ENCODE peak calls at places on chromosomes 16 and 17, in nine cellular contexts. C, P, M, O, Q, K, W, F and E are unnamed samples.

GRCh38 chr16:88503374-88503770 is 50.3 kb downstream of the ZFPM1 start:
- DNase-seq in W (no peak), O (no peak), F (no peak), M (no peak), P (no peak), C (no peak), Q (no peak), K (no peak), E (no peak)

GRCh38 chr16:30649725-30650368 is 913 bp upstream of the PRR14 start:
- DNase-seq in P (no peak), Q (no peak), K (no peak), C (peak), M (peak), O (no peak), F (no peak), W (no peak), E (peak)

GRCh38 chr17:10177921-10178788 is 20.3 kb downstream of the GAS7 start:
- DNase-seq in O (no peak), C (no peak), K (peak), F (no peak), Q (no peak), P (no peak), M (no peak), W (no peak), E (no peak)

GRCh38 chr16:22359679-22360078 is 14.7 kb downstream of the CDR2 start:
- DNase-seq in P (no peak), C (no peak), F (no peak), K (no peak), O (no peak), Q (no peak), W (no peak), M (no peak), E (no peak)

GRCh38 chr16:27369806-27370205 is 32.2 kb upstream of the IL21R start:
- DNase-seq in O (no peak), W (no peak), P (no peak), Q (peak), M (no peak), K (no peak), F (peak), C (no peak), E (no peak)

GRCh38 chr17:596287-596686 is 118.4 kb downstream of the VPS53 start:
- DNase-seq in W (no peak), M (no peak), P (no peak), Q (no peak), O (no peak), C (no peak), F (no peak), K (no peak), E (no peak)

GRCh38 chr17:77441130-77441920 is 300.6 kb downstream of the SEC14L1 start:
- DNase-seq in O (peak), M (peak), P (no peak), W (no peak), Q (no peak), C (peak), K (no peak), F (no peak), E (no peak)

GRCh38 chr16:89695875-89696597 is 5.5 kb downstream of the SPATA2L start:
- DNase-seq in P (no peak), M (no peak), O (peak), K (peak), W (no peak), Q (no peak), F (no peak), C (no peak), E (no peak)

GRCh38 chr16:59597269-59597668 is 863.2 kb upstream of the GOT2 start:
- DNase-seq in C (no peak), W (no peak), K (no peak), P (no peak), F (no peak), O (no peak), M (no peak), Q (no peak), E (peak)

GRCh38 chr17:31815212-31815611 is 43.8 kb downstream of the COPRS start:
- DNase-seq in P (no peak), C (no peak), Q (no peak), F (no peak), M (no peak), O (no peak), K (no peak), W (no peak), E (no peak)

GRCh38 chr17:75295220-75296158 is 6.3 kb upstream of the SLC25A19 start:
- DNase-seq in M (no peak), W (no peak), F (no peak), P (no peak), O (no peak), Q (no peak), C (no peak), K (no peak), E (no peak)

GRCh38 chr17:77461277-77462057 is 320.7 kb downstream of the SEC14L1 start:
- DNase-seq in F (no peak), W (no peak), M (no peak), C (no peak), O (no peak), K (no peak), Q (no peak), P (no peak), E (no peak)

GRCh38 chr17:73126716-73127473 is 34.4 kb upstream of the SLC39A11 start:
- DNase-seq in O (no peak), C (no peak), Q (no peak), P (no peak), M (no peak), F (no peak), W (no peak), K (no peak), E (no peak)

GRCh38 chr17:4956493-4957061 is 5.7 kb downstream of the ENO3 start:
- DNase-seq in K (peak), M (no peak), Q (no peak), O (peak), W (no peak), F (no peak), P (no peak), C (no peak), E (no peak)

GRCh38 chr17:60803059-60803458 is 125.4 kb downstream of the BCAS3 start:
- DNase-seq in W (no peak), C (no peak), F (no peak), O (no peak), Q (no peak), K (no peak), M (no peak), P (no peak), E (no peak)

GRCh38 chr17:72386619-72387237 is 265.9 kb downstream of the SOX9 start:
- DNase-seq in P (no peak), M (no peak), F (no peak), Q (no peak), K (peak), W (peak), O (no peak), C (no peak), E (no peak)

GRCh38 chr16:85629326-85629725 is 16.2 kb downstream of the GSE1 start:
- DNase-seq in Q (no peak), P (no peak), K (no peak), M (peak), C (no peak), W (no peak), O (no peak), F (no peak), E (no peak)

GRCh38 chr17:40364121-40364861 is at the start of gene GJD3:
- DNase-seq in O (no peak), K (peak), P (no peak), C (no peak), M (peak), F (no peak), W (no peak), Q (no peak), E (no peak)

GRCh38 chr17:73471924-73472323 is 160.1 kb upstream of the CDC42EP4 start:
- DNase-seq in C (no peak), W (no peak), P (no peak), K (no peak), F (no peak), Q (no peak), O (no peak), M (no peak), E (no peak)

GRCh38 chr17:69711504-69711903 is 297.0 kb downstream of the MAP2K6 start:
- DNase-seq in F (no peak), P (no peak), O (no peak), C (no peak), M (no peak), Q (no peak), W (no peak), K (no peak), E (no peak)

GRCh38 chr16:86382774-86383407 is 127.4 kb upstream of the FOXF1 start:
- DNase-seq in Q (no peak), P (no peak), K (no peak), O (no peak), F (no peak), C (no peak), W (no peak), M (no peak), E (no peak)

GRCh38 chr17:74464730-74465377 is 1.6 kb upstream of the CD300A start:
- DNase-seq in P (no peak), Q (no peak), C (no peak), W (no peak), O (no peak), M (no peak), F (no peak), K (no peak), E (no peak)

GRCh38 chr16:28064706-28065249 is 1.3 kb upstream of the GSG1L start:
- DNase-seq in P (no peak), K (no peak), W (no peak), F (no peak), Q (no peak), O (no peak), M (no peak), C (no peak), E (no peak)

GRCh38 chr16:16163571-16163970 is 59.7 kb downstream of the ABCC6 start:
- DNase-seq in K (no peak), W (peak), P (peak), O (no peak), C (no peak), F (no peak), Q (no peak), M (no peak), E (peak)

GRCh38 chr17:61442878-61443474 is 9.2 kb upstream of the TBX4 start:
- DNase-seq in W (no peak), C (no peak), F (no peak), Q (no peak), M (no peak), O (no peak), K (no peak), P (no peak), E (no peak)

GRCh38 chr16:27264151-27264550 is 4.4 kb downstream of the NSMCE1 start:
- DNase-seq in P (no peak), O (no peak), M (no peak), C (no peak), W (no peak), Q (no peak), F (no peak), K (no peak), E (no peak)